ENCODE peak calls at places on chromosomes 12 and 14, in seven cellular contexts. One of them, this sample, is unnamed.

GRCh38 chr12:89883630-89884364 is 175.2 kb upstream of the ATP2B1 start:
- DNase-seq in right lobe of liver: no peak
- DNase-seq in progenitor cell of endocrine pancreas: no peak
- DNase-seq in Peyer's patch: no peak
- DNase-seq in colonic mucosa: no peak
- DNase-seq in AG04450: no peak
- DNase-seq in transverse colon: no peak
- DNase-seq in this sample: no peak

GRCh38 chr12:42587564-42588307 is 1.8 kb downstream of the PRICKLE1 start:
- DNase-seq in progenitor cell of endocrine pancreas: no peak
- DNase-seq in transverse colon: no peak
- DNase-seq in colonic mucosa: no peak
- DNase-seq in AG04450: no peak
- DNase-seq in right lobe of liver: no peak
- DNase-seq in Peyer's patch: no peak
- DNase-seq in this sample: peak

GRCh38 chr14:31418440-31418839 is 1.9 kb downstream of the HEATR5A start:
- DNase-seq in colonic mucosa: no peak
- DNase-seq in transverse colon: no peak
- DNase-seq in progenitor cell of endocrine pancreas: no peak
- DNase-seq in right lobe of liver: no peak
- DNase-seq in AG04450: no peak
- DNase-seq in Peyer's patch: no peak
- DNase-seq in this sample: no peak

GRCh38 chr12:128727999-128728398 is 95.8 kb downstream of the SLC15A4 start:
- DNase-seq in transverse colon: no peak
- DNase-seq in right lobe of liver: no peak
- DNase-seq in colonic mucosa: no peak
- DNase-seq in Peyer's patch: no peak
- DNase-seq in progenitor cell of endocrine pancreas: no peak
- DNase-seq in AG04450: no peak
- DNase-seq in this sample: no peak

GRCh38 chr14:96139169-96139568 is 65.5 kb upstream of the BDKRB2 start:
- DNase-seq in right lobe of liver: no peak
- DNase-seq in Peyer's patch: no peak
- DNase-seq in colonic mucosa: no peak
- DNase-seq in progenitor cell of endocrine pancreas: no peak
- DNase-seq in transverse colon: no peak
- DNase-seq in AG04450: no peak
- DNase-seq in this sample: no peak

GRCh38 chr14:99549684-99550083 is 54.3 kb downstream of the CCDC85C start:
- DNase-seq in colonic mucosa: no peak
- DNase-seq in right lobe of liver: no peak
- DNase-seq in transverse colon: no peak
- DNase-seq in Peyer's patch: no peak
- DNase-seq in progenitor cell of endocrine pancreas: no peak
- DNase-seq in AG04450: no peak
- DNase-seq in this sample: no peak

GRCh38 chr12:32448581-32448980 is 49.2 kb downstream of the FGD4 start:
- DNase-seq in right lobe of liver: no peak
- DNase-seq in Peyer's patch: no peak
- DNase-seq in colonic mucosa: no peak
- DNase-seq in progenitor cell of endocrine pancreas: no peak
- DNase-seq in AG04450: no peak
- DNase-seq in transverse colon: no peak
- DNase-seq in this sample: no peak

GRCh38 chr12:27382126-27382795 is 49.6 kb downstream of the BMAL2 start:
- DNase-seq in right lobe of liver: no peak
- DNase-seq in AG04450: no peak
- DNase-seq in progenitor cell of endocrine pancreas: no peak
- DNase-seq in colonic mucosa: no peak
- DNase-seq in transverse colon: no peak
- DNase-seq in Peyer's patch: no peak
- DNase-seq in this sample: no peak

GRCh38 chr12:113432976-113433375 is 10.8 kb downstream of the SDSL start:
- DNase-seq in Peyer's patch: no peak
- DNase-seq in right lobe of liver: no peak
- DNase-seq in transverse colon: no peak
- DNase-seq in progenitor cell of endocrine pancreas: no peak
- DNase-seq in AG04450: no peak
- DNase-seq in colonic mucosa: no peak
- DNase-seq in this sample: no peak

DNA sequence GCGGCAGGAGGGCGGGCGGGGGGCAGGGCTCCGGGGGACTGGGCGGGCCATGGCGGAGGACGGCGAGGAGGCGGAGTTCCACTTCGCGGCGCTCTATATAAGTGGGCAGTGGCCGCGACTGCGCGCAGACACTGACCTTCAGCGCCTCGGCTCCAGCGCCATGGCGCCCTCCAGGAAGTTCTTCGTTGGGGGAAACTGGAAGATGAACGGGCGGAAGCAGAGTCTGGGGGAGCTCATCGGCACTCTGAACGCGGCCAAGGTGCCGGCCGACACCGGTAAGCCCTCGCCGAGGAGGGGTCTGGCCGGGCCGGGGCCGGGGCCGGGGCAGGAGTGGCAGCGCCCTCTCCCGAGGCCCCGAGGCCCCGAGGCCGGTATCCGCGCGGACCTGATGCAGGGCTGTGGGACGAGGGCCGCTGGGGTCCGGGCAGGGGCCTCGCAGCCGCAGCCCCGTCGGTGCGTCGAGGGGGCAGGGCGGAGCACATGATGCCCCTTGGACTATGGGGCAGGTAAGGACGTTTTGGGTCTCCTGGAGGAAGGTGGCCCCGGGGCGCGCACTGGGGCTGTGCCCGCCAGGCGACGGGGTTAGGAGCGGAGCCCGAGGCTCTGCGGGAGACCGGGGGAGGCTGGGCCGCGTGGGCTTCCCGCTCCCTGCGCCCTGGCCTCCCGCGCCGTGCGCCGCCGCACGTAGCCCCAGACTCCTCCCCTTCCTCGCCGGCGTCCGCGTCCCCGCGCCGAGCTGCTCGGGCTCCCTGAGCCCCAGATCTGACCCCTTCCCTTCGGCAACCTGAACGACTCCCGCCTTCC is at the start of gene TPI1:
- DNase-seq in AG04450: peak
- DNase-seq in right lobe of liver: peak
- DNase-seq in transverse colon: peak
- DNase-seq in colonic mucosa: peak
- DNase-seq in progenitor cell of endocrine pancreas: peak
- DNase-seq in Peyer's patch: peak
- DNase-seq in this sample: peak
- TF ChIP-seq CTCF in AG04450: no peak
- TF ChIP-seq CTCF in right lobe of liver: no peak
- TF ChIP-seq CTCF in transverse colon: no peak
- TF ChIP-seq CTCF in colonic mucosa: no peak
- TF ChIP-seq CTCF in progenitor cell of endocrine pancreas: no peak
- TF ChIP-seq CTCF in Peyer's patch: no peak
- TF ChIP-seq CTCF in this sample: no peak

GRCh38 chr12:102891756-102892155 is 25.3 kb downstream of the PAH start:
- DNase-seq in right lobe of liver: no peak
- DNase-seq in colonic mucosa: no peak
- DNase-seq in progenitor cell of endocrine pancreas: no peak
- DNase-seq in Peyer's patch: no peak
- DNase-seq in AG04450: no peak
- DNase-seq in transverse colon: no peak
- DNase-seq in this sample: peak

GRCh38 chr12:102900389-102900788 is 16.7 kb downstream of the PAH start:
- DNase-seq in AG04450: no peak
- DNase-seq in progenitor cell of endocrine pancreas: no peak
- DNase-seq in right lobe of liver: no peak
- DNase-seq in transverse colon: no peak
- DNase-seq in Peyer's patch: no peak
- DNase-seq in colonic mucosa: no peak
- DNase-seq in this sample: no peak

DNA sequence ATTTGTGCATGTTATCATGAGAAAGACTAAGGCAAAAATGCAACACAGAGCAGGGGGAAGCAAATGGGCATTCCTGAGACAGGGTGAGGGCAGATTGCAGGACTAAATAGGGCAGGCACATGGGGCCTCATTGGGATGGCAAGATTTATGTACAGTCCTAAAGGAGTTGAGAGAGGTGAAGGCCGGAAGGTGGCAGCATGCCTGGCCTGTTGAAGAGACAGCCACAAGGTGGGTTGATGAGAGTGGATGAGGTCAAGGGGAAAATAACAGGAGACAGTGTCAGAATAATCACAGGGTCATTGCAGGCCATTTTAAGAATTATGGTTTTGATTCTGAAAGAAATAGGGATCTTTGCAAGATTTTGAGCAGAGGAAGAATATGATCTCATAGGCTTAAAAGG is 21.0 kb downstream of the PAH start:
- DNase-seq in right lobe of liver: no peak
- DNase-seq in colonic mucosa: no peak
- DNase-seq in transverse colon: no peak
- DNase-seq in progenitor cell of endocrine pancreas: no peak
- DNase-seq in Peyer's patch: no peak
- DNase-seq in AG04450: no peak
- DNase-seq in this sample: no peak
- TF ChIP-seq CTCF in right lobe of liver: no peak
- TF ChIP-seq CTCF in colonic mucosa: no peak
- TF ChIP-seq CTCF in transverse colon: no peak
- TF ChIP-seq CTCF in progenitor cell of endocrine pancreas: no peak
- TF ChIP-seq CTCF in Peyer's patch: no peak
- TF ChIP-seq CTCF in AG04450: no peak
- TF ChIP-seq CTCF in this sample: no peak

GRCh38 chr14:104293851-104294627 is 155.7 kb downstream of the KIF26A start:
- DNase-seq in right lobe of liver: peak
- DNase-seq in transverse colon: peak
- DNase-seq in Peyer's patch: no peak
- DNase-seq in colonic mucosa: peak
- DNase-seq in AG04450: no peak
- DNase-seq in progenitor cell of endocrine pancreas: no peak
- DNase-seq in this sample: peak
- TF ChIP-seq CTCF in right lobe of liver: no peak
- TF ChIP-seq CTCF in transverse colon: no peak
- TF ChIP-seq CTCF in Peyer's patch: no peak
- TF ChIP-seq CTCF in colonic mucosa: peak
- TF ChIP-seq CTCF in AG04450: no peak
- TF ChIP-seq CTCF in progenitor cell of endocrine pancreas: peak
- TF ChIP-seq CTCF in this sample: peak

GRCh38 chr14:64447890-64448667 is 17.2 kb upstream of the AKAP5 start:
- DNase-seq in colonic mucosa: no peak
- DNase-seq in transverse colon: no peak
- DNase-seq in AG04450: no peak
- DNase-seq in progenitor cell of endocrine pancreas: no peak
- DNase-seq in Peyer's patch: no peak
- DNase-seq in right lobe of liver: no peak
- DNase-seq in this sample: no peak

GRCh38 chr14:64440494-64440893 is 24.8 kb upstream of the AKAP5 start:
- DNase-seq in AG04450: no peak
- DNase-seq in colonic mucosa: no peak
- DNase-seq in right lobe of liver: no peak
- DNase-seq in Peyer's patch: no peak
- DNase-seq in progenitor cell of endocrine pancreas: no peak
- DNase-seq in transverse colon: no peak
- DNase-seq in this sample: no peak

GRCh38 chr14:64442300-64442988 is 22.9 kb upstream of the AKAP5 start:
- DNase-seq in Peyer's patch: no peak
- DNase-seq in progenitor cell of endocrine pancreas: no peak
- DNase-seq in transverse colon: no peak
- DNase-seq in AG04450: no peak
- DNase-seq in colonic mucosa: no peak
- DNase-seq in right lobe of liver: no peak
- DNase-seq in this sample: no peak

GRCh38 chr14:64444140-64444539 is 21.2 kb upstream of the AKAP5 start:
- DNase-seq in Peyer's patch: peak
- DNase-seq in colonic mucosa: no peak
- DNase-seq in transverse colon: no peak
- DNase-seq in right lobe of liver: no peak
- DNase-seq in progenitor cell of endocrine pancreas: no peak
- DNase-seq in AG04450: no peak
- DNase-seq in this sample: no peak

DNA sequence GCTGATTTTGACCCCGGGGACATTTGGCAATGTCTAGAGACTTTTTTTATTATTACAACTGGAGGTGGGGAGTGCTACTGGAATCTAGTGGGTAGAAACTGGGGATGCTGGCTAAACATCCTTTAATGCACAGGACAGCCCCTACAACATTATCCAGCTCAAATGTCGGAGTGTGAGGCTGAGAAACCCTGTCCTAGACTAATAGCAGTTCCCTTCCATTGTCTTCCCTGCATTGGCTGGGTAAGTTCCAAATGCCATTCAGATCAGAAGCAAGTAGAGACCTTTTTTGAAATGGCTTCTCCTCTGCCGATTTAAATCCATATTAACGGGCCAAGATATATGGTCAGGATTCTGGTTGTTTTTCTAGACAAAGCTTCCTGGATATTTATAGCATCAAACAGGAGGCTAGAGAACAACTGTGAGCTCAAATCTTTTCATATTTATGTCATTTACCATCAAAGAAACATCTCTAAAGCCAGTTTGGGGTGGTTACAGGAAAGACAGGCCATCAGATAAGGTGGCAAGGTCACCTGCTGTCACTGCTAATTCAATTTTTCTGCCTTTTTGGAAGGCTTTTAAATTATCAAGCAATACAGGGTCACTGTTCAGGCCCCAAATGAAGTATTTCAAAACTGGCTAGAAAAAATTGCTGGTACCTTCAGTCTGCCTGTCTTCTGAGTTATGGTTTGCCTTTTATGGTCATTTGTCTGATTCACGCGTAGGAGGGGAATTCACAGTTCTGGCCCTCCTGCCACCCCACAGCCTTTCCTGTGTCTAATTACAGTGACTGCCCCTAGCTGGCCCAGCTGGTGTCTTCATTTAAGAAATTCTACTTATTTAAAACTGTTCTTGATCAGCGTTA is 20.1 kb upstream of the AKAP5 start:
- DNase-seq in progenitor cell of endocrine pancreas: no peak
- DNase-seq in AG04450: peak
- DNase-seq in transverse colon: peak
- DNase-seq in colonic mucosa: no peak
- DNase-seq in Peyer's patch: peak
- DNase-seq in right lobe of liver: no peak
- DNase-seq in this sample: no peak
- TF ChIP-seq CTCF in progenitor cell of endocrine pancreas: no peak
- TF ChIP-seq CTCF in AG04450: no peak
- TF ChIP-seq CTCF in transverse colon: no peak
- TF ChIP-seq CTCF in colonic mucosa: no peak
- TF ChIP-seq CTCF in Peyer's patch: no peak
- TF ChIP-seq CTCF in right lobe of liver: no peak
- TF ChIP-seq CTCF in this sample: no peak

GRCh38 chr12:123238330-123238682 is 5.1 kb downstream of the MTRFR start:
- DNase-seq in colonic mucosa: no peak
- DNase-seq in AG04450: no peak
- DNase-seq in Peyer's patch: no peak
- DNase-seq in right lobe of liver: no peak
- DNase-seq in progenitor cell of endocrine pancreas: no peak
- DNase-seq in transverse colon: no peak
- DNase-seq in this sample: no peak
- TF ChIP-seq CTCF in colonic mucosa: no peak
- TF ChIP-seq CTCF in AG04450: no peak
- TF ChIP-seq CTCF in Peyer's patch: no peak
- TF ChIP-seq CTCF in right lobe of liver: no peak
- TF ChIP-seq CTCF in progenitor cell of endocrine pancreas: no peak
- TF ChIP-seq CTCF in transverse colon: no peak
- TF ChIP-seq CTCF in this sample: no peak

GRCh38 chr14:45664668-45665356 is 411.8 kb upstream of the MIS18BP1 start:
- DNase-seq in right lobe of liver: no peak
- DNase-seq in colonic mucosa: no peak
- DNase-seq in progenitor cell of endocrine pancreas: no peak
- DNase-seq in transverse colon: no peak
- DNase-seq in Peyer's patch: no peak
- DNase-seq in AG04450: no peak
- DNase-seq in this sample: peak
- TF ChIP-seq CTCF in right lobe of liver: no peak
- TF ChIP-seq CTCF in colonic mucosa: no peak
- TF ChIP-seq CTCF in progenitor cell of endocrine pancreas: peak
- TF ChIP-seq CTCF in transverse colon: no peak
- TF ChIP-seq CTCF in Peyer's patch: no peak
- TF ChIP-seq CTCF in AG04450: no peak
- TF ChIP-seq CTCF in this sample: peak